ENCODE peak calls at places on chromosome 4, in six cellular contexts. One of them, this sample, is unnamed.

GRCh38 chr4:13546855-13547562 is 2.7 kb upstream of the NKX3-2 start:
- DNase-seq in psoas muscle: no peak
- DNase-seq in CD8-positive, alpha-beta T cell: no peak
- DNase-seq in lower leg skin: no peak
- DNase-seq in transverse colon: peak
- DNase-seq in pancreas: no peak
- DNase-seq in this sample: no peak

GRCh38 chr4:24433515-24434192 is 150.7 kb downstream of the DHX15 start:
- DNase-seq in psoas muscle: no peak
- DNase-seq in lower leg skin: no peak
- DNase-seq in CD8-positive, alpha-beta T cell: no peak
- DNase-seq in transverse colon: no peak
- DNase-seq in pancreas: no peak
- DNase-seq in this sample: no peak

GRCh38 chr4:138110815-138111214 is 131.3 kb downstream of the SLC7A11 start:
- DNase-seq in lower leg skin: no peak
- DNase-seq in psoas muscle: no peak
- DNase-seq in pancreas: no peak
- DNase-seq in CD8-positive, alpha-beta T cell: no peak
- DNase-seq in transverse colon: no peak
- DNase-seq in this sample: no peak

GRCh38 chr4:24105183-24106039 is 215.6 kb upstream of the PPARGC1A start:
- DNase-seq in psoas muscle: peak
- DNase-seq in CD8-positive, alpha-beta T cell: no peak
- DNase-seq in lower leg skin: peak
- DNase-seq in pancreas: no peak
- DNase-seq in transverse colon: no peak
- DNase-seq in this sample: no peak

GRCh38 chr4:76188557-76188956 is 25.1 kb downstream of the SCARB2 start:
- DNase-seq in lower leg skin: no peak
- DNase-seq in psoas muscle: no peak
- DNase-seq in CD8-positive, alpha-beta T cell: no peak
- DNase-seq in pancreas: no peak
- DNase-seq in transverse colon: no peak
- DNase-seq in this sample: no peak

GRCh38 chr4:39044947-39045734 is 12.9 kb upstream of the TMEM156 start:
- DNase-seq in lower leg skin: no peak
- DNase-seq in CD8-positive, alpha-beta T cell: no peak
- DNase-seq in pancreas: peak
- DNase-seq in psoas muscle: peak
- DNase-seq in transverse colon: no peak
- DNase-seq in this sample: no peak

GRCh38 chr4:38691251-38692008 is 27.4 kb downstream of the KLF3 start:
- DNase-seq in psoas muscle: no peak
- DNase-seq in lower leg skin: no peak
- DNase-seq in CD8-positive, alpha-beta T cell: no peak
- DNase-seq in pancreas: no peak
- DNase-seq in transverse colon: no peak
- DNase-seq in this sample: no peak

GRCh38 chr4:3697033-3697432 is 69.2 kb upstream of the ADRA2C start:
- DNase-seq in pancreas: no peak
- DNase-seq in psoas muscle: no peak
- DNase-seq in transverse colon: no peak
- DNase-seq in lower leg skin: no peak
- DNase-seq in CD8-positive, alpha-beta T cell: no peak
- DNase-seq in this sample: no peak

GRCh38 chr4:148288448-148288847 is 153.8 kb downstream of the NR3C2 start:
- DNase-seq in lower leg skin: no peak
- DNase-seq in pancreas: no peak
- DNase-seq in CD8-positive, alpha-beta T cell: no peak
- DNase-seq in psoas muscle: no peak
- DNase-seq in transverse colon: no peak
- DNase-seq in this sample: no peak

GRCh38 chr4:36159208-36159607 is 85.1 kb downstream of the ARAP2 start:
- DNase-seq in pancreas: no peak
- DNase-seq in lower leg skin: no peak
- DNase-seq in CD8-positive, alpha-beta T cell: no peak
- DNase-seq in psoas muscle: no peak
- DNase-seq in transverse colon: no peak
- DNase-seq in this sample: no peak

GRCh38 chr4:154160925-154161324 is 330.7 kb downstream of the DCHS2 start:
- DNase-seq in CD8-positive, alpha-beta T cell: no peak
- DNase-seq in psoas muscle: no peak
- DNase-seq in lower leg skin: no peak
- DNase-seq in pancreas: no peak
- DNase-seq in transverse colon: no peak
- DNase-seq in this sample: no peak

GRCh38 chr4:108651068-108651794 is 832 bp downstream of the OSTC start:
- DNase-seq in CD8-positive, alpha-beta T cell: no peak
- DNase-seq in transverse colon: no peak
- DNase-seq in pancreas: no peak
- DNase-seq in lower leg skin: no peak
- DNase-seq in psoas muscle: no peak
- DNase-seq in this sample: no peak

GRCh38 chr4:151427268-151427667 is 18.3 kb downstream of the FHIP1A start:
- DNase-seq in transverse colon: no peak
- DNase-seq in CD8-positive, alpha-beta T cell: no peak
- DNase-seq in psoas muscle: no peak
- DNase-seq in pancreas: no peak
- DNase-seq in lower leg skin: no peak
- DNase-seq in this sample: no peak

GRCh38 chr4:176409627-176410026 is 89.9 kb downstream of the SPCS3 start:
- DNase-seq in psoas muscle: no peak
- DNase-seq in pancreas: no peak
- DNase-seq in lower leg skin: no peak
- DNase-seq in CD8-positive, alpha-beta T cell: no peak
- DNase-seq in transverse colon: no peak
- DNase-seq in this sample: no peak

GRCh38 chr4:55186123-55186522 is 60.7 kb upstream of the KDR start:
- DNase-seq in lower leg skin: no peak
- DNase-seq in pancreas: no peak
- DNase-seq in psoas muscle: no peak
- DNase-seq in CD8-positive, alpha-beta T cell: no peak
- DNase-seq in transverse colon: no peak
- DNase-seq in this sample: no peak

GRCh38 chr4:57110635-57111546 is 706 bp upstream of the IGFBP7 start:
- DNase-seq in pancreas: no peak
- DNase-seq in CD8-positive, alpha-beta T cell: no peak
- DNase-seq in lower leg skin: peak
- DNase-seq in psoas muscle: no peak
- DNase-seq in transverse colon: peak
- DNase-seq in this sample: no peak

GRCh38 chr4:163748474-163748873 is 254.0 kb downstream of the TMA16 start:
- DNase-seq in lower leg skin: no peak
- DNase-seq in pancreas: no peak
- DNase-seq in CD8-positive, alpha-beta T cell: no peak
- DNase-seq in psoas muscle: no peak
- DNase-seq in transverse colon: no peak
- DNase-seq in this sample: no peak

GRCh38 chr4:88522702-88523324 is 763 bp downstream of the PYURF start:
- DNase-seq in transverse colon: peak
- DNase-seq in lower leg skin: no peak
- DNase-seq in psoas muscle: peak
- DNase-seq in CD8-positive, alpha-beta T cell: no peak
- DNase-seq in pancreas: peak
- DNase-seq in this sample: no peak

GRCh38 chr4:122765702-122766352 is 33.3 kb downstream of the BBS12 start:
- DNase-seq in pancreas: no peak
- DNase-seq in transverse colon: no peak
- DNase-seq in CD8-positive, alpha-beta T cell: no peak
- DNase-seq in psoas muscle: no peak
- DNase-seq in lower leg skin: no peak
- DNase-seq in this sample: no peak

DNA sequence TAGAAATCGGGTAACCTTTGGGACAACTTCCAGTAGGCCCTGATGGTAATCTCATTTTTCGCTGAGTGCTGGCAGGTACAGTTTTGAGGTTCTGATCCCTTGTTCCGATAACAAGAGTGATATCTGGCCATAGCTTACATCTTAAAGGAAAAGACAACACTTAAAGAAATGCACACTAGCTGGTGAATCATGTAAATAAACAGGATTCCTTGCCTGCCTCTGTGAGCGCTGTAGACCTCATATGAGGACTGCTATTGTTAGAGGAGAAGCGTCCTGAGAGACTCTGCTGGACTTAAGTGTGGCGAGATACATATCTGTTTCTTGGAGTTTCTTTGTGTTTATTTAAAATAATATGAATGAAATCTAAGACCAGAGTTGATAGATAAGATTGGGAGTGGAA is 149.3 kb upstream of the SLC4A4 start:
- DNase-seq in lower leg skin: no peak
- DNase-seq in CD8-positive, alpha-beta T cell: no peak
- DNase-seq in pancreas: no peak
- DNase-seq in psoas muscle: no peak
- DNase-seq in transverse colon: no peak
- DNase-seq in this sample: no peak
- TF ChIP-seq CTCF in lower leg skin: no peak
- TF ChIP-seq CTCF in CD8-positive, alpha-beta T cell: no peak
- TF ChIP-seq CTCF in pancreas: no peak
- TF ChIP-seq CTCF in psoas muscle: no peak
- TF ChIP-seq CTCF in transverse colon: no peak
- TF ChIP-seq CTCF in this sample: peak

GRCh38 chr4:11418610-11419009 is 10.1 kb downstream of the HS3ST1 start:
- DNase-seq in lower leg skin: no peak
- DNase-seq in pancreas: no peak
- DNase-seq in psoas muscle: no peak
- DNase-seq in CD8-positive, alpha-beta T cell: no peak
- DNase-seq in transverse colon: no peak
- DNase-seq in this sample: no peak
- TF ChIP-seq CTCF in lower leg skin: no peak
- TF ChIP-seq CTCF in pancreas: no peak
- TF ChIP-seq CTCF in psoas muscle: no peak
- TF ChIP-seq CTCF in CD8-positive, alpha-beta T cell: no peak
- TF ChIP-seq CTCF in transverse colon: no peak
- TF ChIP-seq CTCF in this sample: peak

DNA sequence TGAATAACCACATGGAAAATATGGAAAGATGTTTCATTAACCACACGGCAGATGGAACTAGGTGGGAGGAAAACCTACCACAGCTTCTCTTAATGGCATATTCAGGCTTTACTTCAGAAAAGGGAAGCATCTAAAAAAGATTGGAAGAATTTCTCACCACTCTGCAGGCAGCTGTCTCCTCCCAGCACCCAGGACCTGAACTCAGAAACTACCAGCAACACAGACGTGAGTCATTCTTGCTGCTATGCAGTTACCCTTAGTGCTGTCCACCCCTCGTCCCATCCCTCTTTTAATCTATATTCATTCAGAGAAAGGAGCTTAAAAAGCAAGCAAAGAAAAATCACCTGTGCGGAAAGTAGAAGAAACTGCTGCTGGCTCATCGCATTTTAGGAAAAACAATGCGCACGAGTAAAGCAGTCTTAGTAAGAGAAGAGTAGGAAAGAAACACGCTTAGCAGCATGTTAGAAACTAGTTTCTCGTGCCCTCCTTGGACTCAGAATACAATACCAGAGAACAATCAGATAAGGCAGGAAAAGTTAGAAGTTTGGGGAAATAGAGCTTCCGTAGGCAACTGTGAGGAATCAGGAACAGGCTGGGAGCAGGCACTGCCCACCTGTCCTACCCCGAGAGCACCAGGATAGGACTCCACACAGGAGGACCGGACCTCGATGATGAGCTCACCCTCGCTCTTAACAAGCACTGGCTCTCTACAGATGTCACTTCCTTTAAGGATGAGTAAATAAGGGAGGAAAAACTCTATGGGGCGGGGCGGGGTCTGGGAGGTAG is 48.1 kb upstream of the ENPP6 start:
- DNase-seq in transverse colon: peak
- DNase-seq in lower leg skin: no peak
- DNase-seq in psoas muscle: no peak
- DNase-seq in CD8-positive, alpha-beta T cell: peak
- DNase-seq in pancreas: no peak
- DNase-seq in this sample: no peak
- TF ChIP-seq CTCF in transverse colon: no peak
- TF ChIP-seq CTCF in lower leg skin: no peak
- TF ChIP-seq CTCF in psoas muscle: no peak
- TF ChIP-seq CTCF in CD8-positive, alpha-beta T cell: no peak
- TF ChIP-seq CTCF in pancreas: no peak
- TF ChIP-seq CTCF in this sample: no peak

DNA sequence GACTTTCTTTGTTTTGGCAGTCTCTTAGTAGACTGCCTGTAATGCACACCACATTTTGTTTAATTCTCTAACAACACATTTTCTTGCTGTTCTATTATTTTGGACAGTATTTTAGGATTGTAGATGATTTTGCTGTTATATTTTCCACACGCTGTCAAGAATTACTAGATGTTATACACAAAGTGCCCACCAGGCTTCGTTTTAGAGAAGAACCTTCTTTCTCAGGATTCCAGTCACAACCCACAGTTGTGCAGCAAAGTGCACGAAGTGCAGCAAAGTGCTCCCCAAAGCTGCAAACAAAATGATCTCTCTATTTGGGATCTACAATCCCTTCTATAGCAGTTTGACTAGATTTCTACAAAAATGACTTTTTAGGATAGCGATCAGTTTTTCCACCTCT is 2.4 kb downstream of the ZNF141 start:
- DNase-seq in pancreas: no peak
- DNase-seq in CD8-positive, alpha-beta T cell: no peak
- DNase-seq in psoas muscle: no peak
- DNase-seq in transverse colon: no peak
- DNase-seq in lower leg skin: no peak
- DNase-seq in this sample: no peak
- TF ChIP-seq CTCF in pancreas: no peak
- TF ChIP-seq CTCF in CD8-positive, alpha-beta T cell: no peak
- TF ChIP-seq CTCF in psoas muscle: peak
- TF ChIP-seq CTCF in transverse colon: no peak
- TF ChIP-seq CTCF in lower leg skin: no peak
- TF ChIP-seq CTCF in this sample: peak

This sample was measured in chondrocyte.